ENCODE peak calls at places on chromosomes 11 and 22, in six cellular contexts. T, D, V, H, O and N are unnamed samples.

GRCh38 chr11:92782806-92783205 is 186.6 kb upstream of the MTNR1B start:
- DNase-seq in O (no peak), D (no peak), V (no peak), T (no peak), H (peak), N (no peak)

GRCh38 chr11:29328961-29329441 is 687.8 kb downstream of the KCNA4 start:
- DNase-seq in T (no peak), D (no peak), V (no peak), O (peak), H (peak), N (peak)

GRCh38 chr11:89175796-89176195 is 1.9 kb upstream of the TYR start:
- DNase-seq in T (no peak), H (no peak), O (no peak), V (no peak), D (no peak), N (no peak)

GRCh38 chr22:42150727-42151590 is 20.3 kb upstream of the CYP2D6 start:
- DNase-seq in H (no peak), D (no peak), O (no peak), V (no peak), T (no peak), N (no peak)

GRCh38 chr22:21951931-21952465 is 650 bp downstream of the PPM1F start:
- DNase-seq in V (no peak), H (peak), T (peak), D (no peak), O (peak), N (peak)

GRCh38 chr11:103959279-103959930 is 77.0 kb upstream of the DDI1 start:
- DNase-seq in D (no peak), V (no peak), O (peak), H (no peak), T (no peak), N (no peak)

GRCh38 chr11:117932426-117932825 is 3.2 kb upstream of the TMPRSS13 start:
- DNase-seq in V (no peak), H (no peak), T (no peak), O (no peak), D (no peak), N (no peak)

GRCh38 chr11:8352090-8352489 is 88.4 kb upstream of the LMO1 start:
- DNase-seq in V (no peak), T (no peak), H (no peak), O (no peak), D (no peak), N (no peak)

GRCh38 chr11:119316017-119316728 is 757 bp downstream of the MCAM start:
- DNase-seq in O (no peak), T (peak), D (no peak), V (no peak), H (peak), N (peak)

GRCh38 chr11:72378704-72379383 is 55.5 kb downstream of the CLPB start:
- DNase-seq in T (no peak), O (no peak), H (no peak), D (no peak), V (peak), N (no peak)

GRCh38 chr11:46674463-46675287 is 25.7 kb downstream of the ARHGAP1 start:
- DNase-seq in O (no peak), D (no peak), H (no peak), T (peak), V (no peak), N (no peak)

GRCh38 chr11:9688716-9689511 is 25.0 kb downstream of the SWAP70 start:
- DNase-seq in O (peak), T (no peak), H (peak), V (no peak), D (no peak), N (no peak)

GRCh38 chr11:70415176-70415575 is 16.8 kb downstream of the CTTN start:
- DNase-seq in V (no peak), O (peak), H (no peak), T (no peak), D (peak), N (no peak)

GRCh38 chr22:48496987-48497650 is 1330.6 kb downstream of the BRD1 start:
- DNase-seq in T (no peak), V (no peak), H (no peak), O (no peak), D (no peak), N (no peak)

GRCh38 chr11:69155302-69156198 is at the start of gene SMIM38:
- DNase-seq in H (no peak), D (no peak), O (no peak), T (peak), V (no peak), N (no peak)

GRCh38 chr11:87148749-87149148 is 111.0 kb downstream of the TMEM135 start:
- DNase-seq in T (no peak), O (no peak), V (no peak), H (no peak), D (no peak), N (no peak)

GRCh38 chr11:9047986-9048522 is 43.3 kb downstream of the SCUBE2 start:
- DNase-seq in H (no peak), O (no peak), D (peak), V (no peak), T (no peak), N (no peak)

GRCh38 chr11:110812334-110812733 is 100.1 kb upstream of the ARHGAP20 start:
- DNase-seq in T (no peak), O (no peak), D (no peak), H (no peak), V (no peak), N (no peak)

GRCh38 chr11:15073361-15074205 is at the start of gene CALCB:
- DNase-seq in O (no peak), D (no peak), V (no peak), H (no peak), T (no peak), N (peak)

GRCh38 chr22:42280836-42281235 is 10.4 kb upstream of the TCF20 start:
- DNase-seq in O (no peak), D (no peak), V (no peak), H (no peak), T (no peak), N (no peak)

DNA sequence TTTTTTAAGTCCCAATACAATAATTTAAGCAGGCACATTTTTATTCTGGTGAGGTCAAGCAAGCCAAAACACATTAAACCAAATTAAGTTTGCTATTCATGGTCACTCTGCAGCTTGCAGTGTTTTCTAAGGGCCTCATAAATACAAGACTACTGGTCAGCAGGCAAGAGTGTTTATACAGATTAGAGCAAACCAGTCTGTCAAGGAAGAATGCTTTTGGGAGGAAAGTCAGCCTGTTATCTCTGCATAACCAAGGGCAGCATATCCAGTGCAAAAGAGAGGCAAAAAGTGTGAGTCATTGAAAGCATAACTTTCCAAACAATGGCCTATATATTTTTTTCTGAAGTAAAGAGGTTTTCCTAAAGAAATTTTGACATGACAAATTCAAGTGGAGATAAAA is 29.7 kb upstream of the CCDC34 start:
- DNase-seq in V (no peak), H (peak), D (peak), O (peak), T (no peak), N (no peak)
- TF ChIP-seq CTCF in V (no peak), H (no peak), D (no peak), O (no peak), T (no peak), N (no peak)

GRCh38 chr11:42762348-42762747 is 549.4 kb upstream of the API5 start:
- DNase-seq in O (no peak), D (no peak), T (no peak), H (no peak), V (no peak), N (no peak)
- TF ChIP-seq CTCF in O (no peak), D (no peak), T (no peak), H (no peak), V (no peak), N (no peak)

GRCh38 chr11:67642148-67642475 is 2.5 kb upstream of the TBX10 start:
- DNase-seq in H (no peak), O (no peak), V (no peak), T (peak), D (no peak), N (no peak)

GRCh38 chr11:67644472-67645418 is 5.2 kb upstream of the TBX10 start:
- DNase-seq in H (no peak), D (no peak), T (peak), V (no peak), O (no peak), N (no peak)

GRCh38 chr11:67645521-67646457 is 4.7 kb downstream of the ACY3 start:
- DNase-seq in O (no peak), T (no peak), D (no peak), H (no peak), V (no peak), N (no peak)

GRCh38 chr11:67642490-67643120 is 3.0 kb upstream of the TBX10 start:
- DNase-seq in V (no peak), D (no peak), O (no peak), T (peak), H (no peak), N (no peak)

DNA sequence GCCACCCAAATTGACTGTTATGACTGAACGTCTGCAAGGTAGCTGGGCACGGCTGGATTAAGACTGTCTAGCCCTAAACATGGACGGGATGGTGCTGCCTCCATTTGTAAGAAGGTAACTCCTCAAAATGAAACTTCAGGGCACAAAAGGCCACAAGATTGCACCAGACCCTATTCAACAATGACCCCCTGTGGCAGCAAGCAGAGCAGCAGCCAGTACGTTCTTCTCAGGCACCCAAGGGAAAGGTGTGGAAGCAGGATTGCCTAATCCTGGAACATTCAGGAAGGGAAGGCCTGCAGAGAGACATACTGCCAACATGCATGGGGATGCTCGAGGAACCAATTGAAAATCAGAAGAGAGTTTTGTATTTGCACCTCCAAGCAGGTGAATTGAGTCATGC is 4.5 kb upstream of the TBX10 start:
- DNase-seq in T (no peak), V (no peak), D (no peak), H (peak), O (no peak), N (no peak)
- TF ChIP-seq CTCF in T (peak), V (no peak), D (no peak), H (peak), O (peak), N (peak)

DNA sequence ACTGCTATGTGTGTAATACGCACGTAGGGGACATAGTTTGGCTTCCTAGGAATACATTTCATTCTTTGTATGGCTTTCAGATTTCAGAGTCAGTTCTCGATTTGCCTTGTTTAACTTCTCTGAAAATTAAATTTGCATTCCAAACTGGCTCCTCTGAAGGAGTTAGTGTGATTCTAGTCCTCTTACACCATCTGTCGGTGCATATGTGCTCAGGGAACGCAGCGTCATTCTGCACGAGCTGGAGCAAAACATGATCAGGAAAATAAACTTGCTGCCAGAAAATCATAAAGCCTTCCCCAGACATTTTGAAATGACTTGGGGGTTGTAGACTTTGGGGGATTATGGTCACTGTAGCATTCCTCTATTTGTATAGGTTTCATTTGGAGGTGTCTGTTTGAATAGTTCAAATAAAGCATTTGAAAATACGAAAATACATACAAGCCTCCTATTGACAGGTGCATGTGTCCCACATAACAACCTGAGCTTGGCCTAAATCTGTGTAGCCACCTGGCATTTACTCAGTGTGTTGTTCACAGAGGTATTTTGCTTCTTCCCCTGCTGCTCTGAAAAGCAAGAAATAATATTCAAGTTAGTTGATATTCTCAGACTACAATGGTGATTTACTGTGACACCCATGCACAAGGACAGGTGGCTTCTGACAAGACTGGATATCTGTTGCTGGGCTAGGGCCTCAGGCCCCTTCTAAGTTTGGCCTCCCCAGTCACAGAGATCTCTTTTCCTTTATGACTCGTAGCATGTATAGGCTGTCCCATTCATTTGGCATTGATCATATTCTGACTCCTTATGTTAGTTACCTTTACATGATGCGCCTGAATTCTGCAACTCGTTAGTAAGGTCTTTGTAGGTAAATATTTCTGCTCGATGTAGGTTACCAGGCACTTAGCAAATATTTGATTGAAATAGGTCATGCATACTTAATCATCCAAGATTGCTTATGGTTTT is 81.6 kb upstream of the SORL1-AS1 start:
- DNase-seq in D (no peak), T (no peak), H (no peak), O (peak), V (no peak), N (no peak)
- TF ChIP-seq CTCF in D (peak), T (peak), H (no peak), O (peak), V (no peak), N (no peak)